ENCODE peak calls at places on chromosomes 5 and 9, in seven cellular contexts. N is cardiac septum; I is mucosa of gallbladder; U is substantia nigra; Q is HEK293T; V is Daoy; E is CD4-positive, CD25-positive, alpha-beta regulatory T cell. C is an unnamed sample.

GRCh38 chr5:154193636-154194035 is 3.1 kb downstream of the GALNT10 start:
- DNase-seq in N (no peak), I (no peak), U (no peak), Q (no peak), V (no peak), E (no peak), C (no peak)

GRCh38 chr5:174119386-174119785 is 73.9 kb downstream of the NSG2 start:
- DNase-seq in N (no peak), I (no peak), U (peak), Q (no peak), V (no peak), E (no peak), C (no peak)

GRCh38 chr5:40374853-40375252 is 304.9 kb upstream of the PTGER4 start:
- DNase-seq in N (no peak), I (no peak), U (no peak), Q (no peak), V (no peak), E (no peak), C (peak)

GRCh38 chr9:107489687-107490605 is at the start of gene KLF4:
- DNase-seq in N (peak), I (peak), U (peak), Q (peak), V (peak), E (peak), C (peak)

GRCh38 chr9:87873607-87874319 is 8.9 kb upstream of the SPATA31E1 start:
- DNase-seq in N (no peak), I (peak), U (no peak), Q (no peak), V (no peak), E (no peak), C (no peak)

GRCh38 chr9:69157751-69158466 is 16.2 kb upstream of the TJP2 start:
- DNase-seq in N (no peak), I (no peak), U (no peak), Q (no peak), V (no peak), E (no peak), C (peak)

GRCh38 chr5:113162770-113163169 is 186.2 kb downstream of the DCP2 start:
- DNase-seq in N (no peak), I (no peak), U (no peak), Q (no peak), V (peak), E (no peak), C (no peak)

GRCh38 chr5:55657443-55657842 is 54.7 kb downstream of the SLC38A9 start:
- DNase-seq in N (no peak), I (no peak), U (no peak), Q (no peak), V (no peak), E (no peak), C (peak)

GRCh38 chr5:75690669-75691068 is 26.6 kb downstream of the POC5 start:
- DNase-seq in N (no peak), I (no peak), U (no peak), Q (no peak), V (no peak), E (peak), C (no peak)

GRCh38 chr9:32395483-32396216 is 11.2 kb downstream of the ACO1 start:
- DNase-seq in N (no peak), I (peak), U (no peak), Q (no peak), V (peak), E (no peak), C (no peak)

GRCh38 chr9:87270241-87271234 is 227.1 kb upstream of the DAPK1 start:
- DNase-seq in N (no peak), I (no peak), U (no peak), Q (no peak), V (peak), E (no peak), C (peak)

GRCh38 chr5:17228833-17229291 is 11.4 kb downstream of the BASP1 start:
- DNase-seq in N (no peak), I (no peak), U (no peak), Q (no peak), V (no peak), E (no peak), C (no peak)

GRCh38 chr9:133874061-133874638 is 118.0 kb downstream of the VAV2 start:
- DNase-seq in N (no peak), I (peak), U (no peak), Q (no peak), V (peak), E (no peak), C (no peak)

GRCh38 chr5:17805426-17805825 is 171.2 kb downstream of the TAF11L14 start:
- DNase-seq in N (no peak), I (no peak), U (no peak), Q (no peak), V (no peak), E (no peak), C (no peak)

GRCh38 chr9:91220491-91221135 is 141.1 kb downstream of the AUH start:
- DNase-seq in N (no peak), I (no peak), U (no peak), Q (no peak), V (no peak), E (no peak), C (no peak)

GRCh38 chr9:32344551-32345182 is 39.8 kb upstream of the ACO1 start:
- DNase-seq in N (no peak), I (no peak), U (no peak), Q (no peak), V (peak), E (peak), C (no peak)

GRCh38 chr9:19154135-19154612 is 26.9 kb upstream of the PLIN2 start:
- DNase-seq in N (no peak), I (peak), U (peak), Q (no peak), V (peak), E (no peak), C (peak)

GRCh38 chr5:374631-375335 is 53.3 kb downstream of the AHRR start:
- DNase-seq in N (peak), I (peak), U (no peak), Q (no peak), V (no peak), E (no peak), C (no peak)

GRCh38 chr9:137156567-137157375 is 13.1 kb downstream of the LRRC26 start:
- DNase-seq in N (no peak), I (no peak), U (no peak), Q (peak), V (peak), E (peak), C (peak)

GRCh38 chr5:756865-757345 is 27.6 kb downstream of the ZDHHC11B start:
- DNase-seq in N (peak), I (peak), U (no peak), Q (no peak), V (no peak), E (no peak), C (no peak)

GRCh38 chr5:60674670-60675069 is 25.3 kb downstream of the DEPDC1B start:
- DNase-seq in N (no peak), I (peak), U (no peak), Q (no peak), V (no peak), E (no peak), C (no peak)

GRCh38 chr5:127650649-127651048 is 1.8 kb downstream of the CTXN3 start:
- DNase-seq in N (no peak), I (no peak), U (no peak), Q (no peak), V (peak), E (no peak), C (no peak)